ENCODE peak calls at places on chromosomes 16 and 17, in five cellular contexts. B is aorta, C is ascending aorta, G is Peyer's patch, V is ovary. J is an unnamed sample.
A peak's percentile ranks its signal among the peaks of the same experiment; 100 is the strongest.

GRCh38 chr16:27754788-27755690 is 205.1 kb downstream of the KATNIP start:
- DNase-seq in G (no peak), V (no peak), B (no peak), C (no peak), J (no peak)

GRCh38 chr16:49620158-49620867 is 235.6 kb downstream of the ZNF423 start:
- DNase-seq in B (peak; percentile 95), V (peak; percentile 91), C (peak; percentile 95), G (no peak), J (peak; percentile 85)

GRCh38 chr16:30028438-30029093 is 2.5 kb downstream of the TLCD3B start:
- DNase-seq in G (no peak), V (no peak), B (no peak), C (no peak), J (no peak)

GRCh38 chr17:63751806-63752205 is 10.2 kb upstream of the STRADA start:
- DNase-seq in G (peak; percentile 51), B (no peak), C (no peak), V (no peak), J (no peak)

GRCh38 chr16:19718624-19718965 is 524 bp downstream of the IQCK start:
- DNase-seq in V (no peak), G (peak; percentile 29), C (no peak), B (no peak), J (peak; percentile 34)

GRCh38 chr17:70173646-70174045 is 4.3 kb downstream of the KCNJ2 start:
- DNase-seq in B (no peak), C (no peak), V (no peak), G (no peak), J (no peak)

GRCh38 chr17:32487460-32488176 is 825 bp downstream of the CDK5R1 start:
- DNase-seq in B (no peak), V (peak; percentile 55), C (no peak), G (peak; percentile 63), J (no peak)

GRCh38 chr16:66609139-66609510 is 4.6 kb downstream of the CMTM3 start:
- DNase-seq in C (no peak), B (no peak), V (no peak), G (no peak), J (no peak)

GRCh38 chr16:2471016-2471652 is at the start of gene NTN3:
- DNase-seq in G (no peak), C (no peak), B (no peak), V (no peak), J (no peak)

GRCh38 chr16:30600215-30600614 is 10.0 kb downstream of the ZNF689 start:
- DNase-seq in V (no peak), B (no peak), C (no peak), G (no peak), J (no peak)

GRCh38 chr17:63929860-63930766 is 2.0 kb downstream of the CD79B start:
- DNase-seq in V (no peak), B (no peak), C (no peak), G (no peak), J (peak; percentile 47)

DNA sequence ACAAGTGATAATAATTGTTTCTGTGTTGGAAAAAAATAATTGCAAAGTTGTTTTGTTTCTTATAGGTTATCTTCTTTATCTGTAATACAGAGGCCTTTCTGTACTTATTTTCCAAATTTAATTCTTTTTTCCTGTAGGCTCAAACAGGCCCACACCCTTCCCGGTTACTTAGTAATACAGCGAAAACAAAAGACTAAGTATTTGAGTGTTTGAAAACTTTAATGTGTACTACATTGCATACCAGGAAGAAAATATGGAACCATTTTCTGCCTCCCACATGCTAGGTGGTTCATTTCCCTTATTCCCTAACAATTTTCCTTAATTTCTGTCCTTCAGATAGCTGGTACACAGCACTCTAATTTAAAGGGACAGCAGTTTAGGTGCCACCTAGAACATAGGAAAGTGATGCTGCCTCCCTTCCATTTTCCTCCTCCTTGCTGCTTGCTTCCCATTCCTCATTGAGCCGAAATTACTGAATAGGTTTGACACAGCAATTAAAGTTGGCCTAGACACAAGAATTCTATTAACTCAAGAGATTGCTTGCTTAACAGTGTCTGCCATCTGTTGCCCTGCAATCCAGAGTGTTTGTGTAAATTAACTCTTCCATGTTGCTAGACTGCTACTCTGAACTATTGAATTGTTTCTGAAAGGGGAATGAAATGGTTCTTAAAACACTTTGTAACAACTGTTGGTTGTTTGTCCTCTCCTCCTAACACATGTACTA is 24.2 kb downstream of the CYB5B start:
- DNase-seq in C (no peak), G (no peak), V (no peak), B (no peak), J (no peak)
- H3K4me3 ChIP-seq in C (no peak overlapping the region), G (no peak overlapping the region), V (no peak overlapping the region), B (no peak overlapping the region), J (no peak overlapping the region)

GRCh38 chr16:10885246-10885645 is 8.2 kb downstream of the CIITA start:
- DNase-seq in B (no peak), C (no peak), V (no peak), G (peak; percentile 64), J (no peak)

GRCh38 chr16:10886739-10887269 is 9.8 kb downstream of the CIITA start:
- DNase-seq in V (no peak), C (no peak), G (peak; percentile 43), B (peak; percentile 19), J (no peak)

GRCh38 chr16:10892782-10893181 is 15.8 kb downstream of the CIITA start:
- DNase-seq in C (no peak), G (no peak), B (no peak), V (no peak), J (no peak)

GRCh38 chr16:10888320-10888937 is 11.4 kb downstream of the CIITA start:
- DNase-seq in C (no peak), G (peak; percentile 83), V (no peak), B (peak; percentile 40), J (no peak)

DNA sequence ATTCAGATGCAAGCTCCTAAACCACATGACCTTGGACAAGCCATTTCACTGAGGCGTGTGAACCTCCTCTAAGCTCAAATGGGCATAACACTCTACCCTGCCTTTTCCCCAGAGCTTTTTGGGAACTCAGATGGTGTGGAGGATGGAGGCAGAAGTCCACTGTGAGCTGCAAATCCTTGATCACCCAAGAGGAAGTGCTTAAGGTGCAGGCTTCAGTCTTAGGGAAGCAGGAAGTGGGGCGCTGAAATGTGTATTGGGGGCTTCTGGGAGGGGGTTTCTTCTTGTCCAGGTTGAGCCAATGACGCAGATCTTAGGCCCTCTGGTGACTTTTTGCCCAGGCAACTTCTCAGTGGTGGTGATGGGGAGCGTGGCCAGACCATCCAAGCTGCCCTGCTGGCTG is 12.9 kb downstream of the CIITA start:
- DNase-seq in B (no peak), V (no peak), C (no peak), G (no peak), J (no peak)
- H3K27ac ChIP-seq in B (no peak overlapping the region), V (no peak overlapping the region), C (no peak overlapping the region), G (no peak overlapping the region), J (no peak overlapping the region)

DNA sequence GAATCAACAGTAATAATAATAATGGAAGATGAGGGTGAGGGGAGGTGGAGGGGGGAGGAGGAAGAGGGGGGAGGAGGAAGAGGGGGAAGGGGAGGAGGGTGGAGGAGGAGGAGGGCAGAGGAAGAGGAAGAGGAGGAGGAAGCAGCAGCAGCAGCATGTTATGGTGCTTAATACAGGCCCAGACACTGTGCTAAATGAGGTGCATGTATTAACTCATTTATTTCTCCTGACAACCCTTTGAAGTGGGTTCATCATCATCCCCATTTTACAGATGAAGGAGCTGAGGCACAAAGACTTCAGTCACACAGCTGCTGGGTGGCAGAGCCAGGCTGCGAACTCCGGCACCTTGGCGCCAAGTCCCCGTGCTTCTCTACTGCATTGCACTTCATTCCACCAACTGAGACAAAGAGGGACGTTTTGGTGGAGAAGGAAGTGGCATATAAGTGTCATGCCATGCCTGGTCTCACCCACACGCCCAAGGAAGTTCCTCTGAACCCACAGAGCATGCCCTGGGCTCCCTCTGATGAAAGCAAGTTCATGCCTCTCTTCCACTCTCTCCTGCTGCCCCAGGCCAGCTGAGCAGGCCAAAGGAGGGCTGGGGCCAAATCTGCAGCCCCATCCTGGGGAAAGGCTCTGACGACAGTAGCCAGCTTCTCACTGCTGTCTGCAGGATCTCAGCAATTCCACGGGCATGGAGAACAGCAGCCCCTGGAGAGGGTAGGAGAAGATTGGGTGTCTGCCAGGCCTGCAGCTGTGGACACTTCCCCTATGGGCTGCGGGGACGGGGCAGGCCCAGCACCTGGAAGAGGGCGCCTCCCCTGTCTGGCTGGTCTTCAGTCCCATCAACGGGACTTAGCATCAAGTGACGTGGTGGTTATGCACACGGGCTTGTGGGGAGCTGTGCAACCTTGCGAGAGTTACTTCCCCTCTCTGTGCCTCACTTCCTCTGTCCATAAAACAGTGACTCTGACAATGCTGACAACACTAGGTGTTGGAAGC is 21.8 kb downstream of the XYLT1 start:
- DNase-seq in B (no peak), V (no peak), G (peak; percentile 61), C (no peak), J (peak; percentile 66)
- H3K4me1 ChIP-seq in B (no peaks in the 10 kb centered on the region), V (peaks cover 6% of the 10 kb centered on the region), G (peaks cover 10% of the 10 kb centered on the region), C (no peaks in the 10 kb centered on the region), J (no peaks in the 10 kb centered on the region)

GRCh38 chr16:77462894-77463293 is 28.1 kb upstream of the ADAMTS18 start:
- DNase-seq in B (no peak), C (no peak), G (no peak), V (no peak), J (no peak)
- H3K4me3 ChIP-seq in B (no peak overlapping the region), C (no peak overlapping the region), G (no peak overlapping the region), V (no peak overlapping the region), J (no peak overlapping the region)

DNA sequence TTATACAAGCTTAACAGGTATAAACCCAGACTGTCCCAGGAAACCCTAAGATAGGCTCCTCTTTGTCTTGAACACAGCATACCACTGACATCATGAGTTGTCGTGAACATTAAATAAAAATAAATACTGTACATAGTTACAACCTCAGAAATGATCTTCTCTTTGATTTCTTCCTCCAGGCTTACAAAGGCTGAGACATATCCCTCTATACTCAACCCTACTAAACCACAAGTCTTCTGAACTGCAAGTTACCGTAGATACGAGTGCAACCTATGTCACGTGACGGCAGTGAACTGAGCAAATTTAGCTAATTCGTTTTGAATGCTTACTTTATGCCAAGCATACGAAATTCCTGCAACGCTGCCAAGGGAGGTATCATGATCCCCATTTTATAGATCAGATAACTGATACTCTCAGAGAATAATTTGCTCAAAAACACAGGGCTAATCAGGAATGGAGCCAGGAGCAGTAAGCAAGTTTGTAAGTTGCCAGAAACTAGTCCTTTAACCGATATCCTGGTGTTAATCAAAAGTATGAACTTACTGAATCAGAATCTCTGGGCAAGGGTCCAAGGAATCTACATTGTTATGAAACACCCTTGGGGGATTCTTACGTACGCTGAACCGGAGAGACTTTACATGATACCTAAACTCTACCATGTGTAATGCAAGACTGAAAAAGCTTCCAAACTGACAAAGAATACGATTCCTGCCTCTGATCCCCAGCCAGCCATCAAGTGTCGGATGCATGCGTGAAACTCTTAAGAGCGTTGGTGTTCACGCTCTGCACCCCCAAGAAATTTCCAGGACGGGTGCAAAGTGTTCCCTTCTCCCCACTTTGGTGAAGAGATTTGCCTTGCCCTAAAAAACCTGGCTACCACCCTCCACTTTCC is 106.2 kb downstream of the XYLT1 start:
- DNase-seq in G (peak; percentile 60), C (no peak), V (no peak), B (no peak), J (no peak)
- H3K27ac ChIP-seq in G (peak overlapping the region; percentile 32), C (no peak overlapping the region), V (no peak overlapping the region), B (no peak overlapping the region), J (no peak overlapping the region)